ENCODE peak calls at places on chromosomes 16 and 17, in four cellular contexts. V, L, X and H are unnamed samples.

GRCh38 chr16:64138621-64139020 is 983.2 kb downstream of the CDH11 start:
- DNase-seq in X (no peak), L (no peak), V (no peak), H (no peak)

GRCh38 chr17:29193146-29193545 is 12.9 kb upstream of the MYO18A start:
- DNase-seq in V (no peak), X (no peak), L (no peak), H (peak)

GRCh38 chr17:17433260-17433659 is 43.5 kb upstream of the MED9 start:
- DNase-seq in X (no peak), L (no peak), V (no peak), H (no peak)

GRCh38 chr17:45747907-45748306 is 36.2 kb upstream of the CRHR1 start:
- DNase-seq in L (no peak), X (no peak), V (no peak), H (no peak)

GRCh38 chr16:76931186-76931585 is 259.8 kb upstream of the MON1B start:
- DNase-seq in L (no peak), X (no peak), V (no peak), H (no peak)

GRCh38 chr16:49181812-49182211 is 99.8 kb downstream of the CBLN1 start:
- DNase-seq in X (no peak), V (no peak), L (no peak), H (no peak)

GRCh38 chr17:74512041-74512440 is 19.2 kb downstream of the CD300LB start:
- DNase-seq in L (no peak), V (no peak), X (no peak), H (peak)

GRCh38 chr17:954431-955164 is 25.0 kb downstream of the NXN start:
- DNase-seq in X (no peak), V (peak), L (no peak), H (no peak)

GRCh38 chr17:8369944-8370343 is 6.6 kb downstream of the KRABD2 start:
- DNase-seq in V (no peak), L (no peak), X (no peak), H (no peak)

GRCh38 chr17:72376486-72377345 is 255.9 kb downstream of the SOX9 start:
- DNase-seq in L (no peak), V (no peak), X (no peak), H (no peak)

GRCh38 chr17:18960803-18961511 is 9.0 kb downstream of the SLC5A10 start:
- DNase-seq in V (peak), X (no peak), L (peak), H (peak)

GRCh38 chr16:28502290-28502689 is 4.3 kb downstream of the IL27 start:
- DNase-seq in L (no peak), X (no peak), V (no peak), H (no peak)

GRCh38 chr16:35239561-35239960 is 1780.1 kb downstream of the TP53TG3F start:
- DNase-seq in L (no peak), X (no peak), V (no peak), H (no peak)

GRCh38 chr17:27937026-27937546 is 43.9 kb upstream of the LYRM9 start:
- DNase-seq in L (no peak), V (no peak), X (no peak), H (no peak)

GRCh38 chr16:54935411-54936085 is 4.9 kb downstream of the IRX5 start:
- DNase-seq in L (no peak), X (no peak), V (no peak), H (no peak)

GRCh38 chr16:82995927-82996441 is 369.2 kb downstream of the CDH13 start:
- DNase-seq in X (no peak), L (no peak), V (peak), H (peak)

GRCh38 chr16:79334127-79334526 is 266.4 kb downstream of the MAF start:
- DNase-seq in V (no peak), X (no peak), L (no peak), H (peak)

GRCh38 chr17:50423553-50424159 is 2.4 kb upstream of the ACSF2 start:
- DNase-seq in L (no peak), V (peak), X (peak), H (peak)

GRCh38 chr17:33277436-33278100 is 15.5 kb downstream of the ASIC2 start:
- DNase-seq in V (no peak), X (no peak), L (no peak), H (peak)

GRCh38 chr16:23504453-23505179 is 5.7 kb downstream of the GGA2 start:
- DNase-seq in V (peak), L (no peak), X (peak), H (peak)

GRCh38 chr17:67174190-67174589 is 70.8 kb downstream of the HELZ start:
- DNase-seq in L (no peak), X (no peak), V (no peak), H (no peak)

GRCh38 chr16:8959921-8960787 is 3.6 kb downstream of the USP7 start:
- DNase-seq in X (no peak), L (no peak), V (no peak), H (no peak)

GRCh38 chr16:48153689-48154265 is 2.0 kb downstream of the ABCC12 start:
- DNase-seq in X (no peak), V (no peak), L (no peak), H (no peak)

GRCh38 chr17:78716814-78717393 is 65.2 kb downstream of the CYTH1 start:
- DNase-seq in L (no peak), V (peak), X (no peak), H (peak)

GRCh38 chr17:73474370-73474988 is 162.7 kb upstream of the CDC42EP4 start:
- DNase-seq in V (peak), X (peak), L (no peak), H (peak)

GRCh38 chr17:64442550-64442971 is 6.4 kb upstream of the MILR1 start:
- DNase-seq in V (no peak), X (no peak), L (no peak), H (no peak)

GRCh38 chr17:39820541-39820940 is 43.6 kb downstream of the IKZF3 start:
- DNase-seq in X (no peak), L (no peak), V (no peak), H (no peak)

GRCh38 chr16:50718061-50718760 is 23.7 kb upstream of the CYLD start:
- DNase-seq in X (no peak), L (no peak), V (no peak), H (no peak)

GRCh38 chr17:65698381-65699061 is 137.1 kb upstream of the AXIN2 start:
- DNase-seq in X (no peak), V (no peak), L (no peak), H (no peak)

GRCh38 chr17:19800571-19800970 is 52.5 kb upstream of the ALDH3A1 start:
- DNase-seq in X (no peak), L (no peak), V (no peak), H (no peak)

GRCh38 chr16:50666658-50667496 is 14.2 kb downstream of the SNX20 start:
- DNase-seq in X (no peak), V (no peak), L (no peak), H (no peak)

GRCh38 chr16:51569204-51569911 is 418.3 kb upstream of the SALL1 start:
- DNase-seq in V (no peak), X (no peak), L (no peak), H (peak)

GRCh38 chr17:42517516-42517915 is 18.5 kb upstream of the NAGLU start:
- DNase-seq in V (peak), L (peak), X (peak), H (peak)
- TF ChIP-seq POLR2A in V (no peak), L (no peak), X (no peak), H (no peak)

GRCh38 chr17:80969674-80970043 is 22.0 kb upstream of the CHMP6 start:
- DNase-seq in L (no peak), X (no peak), V (no peak), H (no peak)
- H3K27ac ChIP-seq in L (no peak), X (no peak), V (peak), H (no peak)

DNA sequence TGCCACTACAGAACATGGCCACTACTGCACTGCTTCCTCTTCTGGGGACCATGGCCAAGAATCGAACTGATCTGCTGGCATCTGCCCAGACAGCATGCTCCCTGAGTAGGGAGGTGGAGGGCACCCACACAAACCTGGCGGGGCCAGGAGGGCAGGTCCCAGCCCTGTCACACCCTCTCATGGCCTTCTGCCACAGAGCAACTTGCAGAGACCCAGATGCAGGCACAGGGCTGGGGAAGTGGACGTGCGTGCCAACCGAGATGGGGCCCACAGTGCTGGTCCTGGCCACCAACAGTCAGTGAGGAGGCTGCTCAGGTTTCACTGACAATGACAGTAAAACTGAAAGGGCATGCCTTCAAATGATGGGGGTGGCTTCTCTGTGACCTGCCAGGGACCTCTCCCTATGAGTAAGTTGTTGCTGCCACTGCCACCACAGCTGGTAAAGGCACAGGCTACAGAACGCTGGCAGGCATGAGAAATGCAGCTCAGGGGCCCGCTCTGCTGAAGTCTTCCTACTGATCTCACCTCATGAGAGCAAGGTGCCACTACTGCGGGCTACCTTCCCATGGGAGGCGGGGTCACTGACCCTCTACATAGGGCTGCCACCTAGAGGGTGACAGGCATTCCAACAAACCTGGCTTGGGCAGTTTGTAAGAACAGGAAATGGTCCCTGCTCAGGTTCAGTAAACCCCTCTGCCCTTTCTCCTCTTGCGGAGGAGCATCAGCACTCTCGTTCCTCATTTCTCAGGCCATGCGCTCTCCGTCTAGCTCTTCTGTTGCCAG is 15.5 kb downstream of the HIC1 start:
- DNase-seq in V (no peak), L (no peak), X (no peak), H (no peak)
- TF ChIP-seq POLR2A in V (no peak), L (no peak), X (no peak), H (no peak)

DNA sequence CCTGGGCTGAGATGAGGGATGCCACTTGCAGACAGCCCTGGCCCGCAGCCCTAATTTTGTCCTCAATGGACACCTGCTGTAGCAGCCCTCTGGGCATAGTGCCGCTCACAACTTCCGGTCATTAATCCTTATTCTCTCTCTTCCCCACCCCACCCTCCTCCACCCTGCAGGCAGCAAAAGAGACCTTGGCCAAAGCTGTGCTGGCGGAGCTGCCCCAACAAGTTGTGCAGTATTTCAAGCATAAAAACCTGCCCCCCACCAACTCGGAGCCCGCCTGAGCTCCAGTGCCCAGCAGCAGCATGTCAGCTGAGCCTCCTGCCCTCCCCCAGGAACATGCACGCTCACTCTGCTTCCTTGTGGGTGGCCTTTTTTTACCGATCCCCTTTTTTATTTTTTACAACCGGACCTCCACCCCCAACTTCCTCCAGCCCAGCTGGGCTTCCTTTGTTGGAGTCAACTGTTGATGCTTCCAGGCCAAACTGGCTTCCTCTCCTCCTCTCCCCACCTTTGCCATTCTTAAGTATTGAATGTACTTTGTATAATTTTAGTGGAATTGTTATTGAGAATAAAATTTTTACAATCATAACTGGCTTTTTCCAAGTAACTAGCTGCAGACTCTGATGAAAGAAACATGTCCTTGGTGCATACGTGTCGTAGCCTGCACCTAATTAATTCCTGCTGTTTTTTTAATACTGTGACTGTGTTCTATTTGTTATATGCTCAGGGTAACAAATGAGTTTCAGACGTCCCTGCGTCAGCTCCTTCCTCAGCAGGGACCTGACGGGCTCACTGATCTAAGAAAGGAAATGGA is 38.3 kb downstream of the PSME3IP1 start:
- DNase-seq in L (no peak), X (no peak), V (no peak), H (no peak)
- H3K27ac ChIP-seq in L (peak), X (no peak), V (no peak), H (no peak)

DNA sequence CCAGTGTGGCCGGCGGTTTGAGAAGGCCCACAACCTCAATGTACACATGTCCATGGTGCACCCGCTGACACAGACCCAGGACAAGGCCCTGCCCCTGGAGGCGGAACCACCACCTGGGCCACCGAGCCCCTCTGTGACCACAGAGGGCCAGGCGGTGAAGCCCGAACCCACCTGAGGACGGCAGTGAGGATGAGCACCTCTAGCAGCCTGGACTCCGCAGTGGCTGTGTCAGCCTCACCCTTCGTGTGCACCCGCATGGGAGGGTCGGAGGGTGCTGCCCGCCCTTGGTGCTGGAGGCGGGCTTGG is 16.7 kb downstream of the ZNF276 start:
- DNase-seq in X (no peak), V (no peak), L (no peak), H (no peak)
- TF ChIP-seq POLR2A in X (no peak), V (no peak), L (no peak), H (no peak)

GRCh38 chr16:10402975-10403374 is 17.1 kb downstream of the ATF7IP2 start:
- DNase-seq in X (no peak), L (no peak), V (no peak), H (no peak)
- H3K27ac ChIP-seq in X (no peak), L (no peak), V (no peak), H (no peak)

GRCh38 chr17:76545918-76546555 is 6.2 kb downstream of the PRCD start:
- DNase-seq in V (no peak), X (no peak), L (no peak), H (no peak)

GRCh38 chr17:76547183-76547641 is 7.4 kb downstream of the PRCD start:
- DNase-seq in V (peak), X (no peak), L (no peak), H (peak)

GRCh38 chr17:76547642-76548202 is 7.9 kb downstream of the PRCD start:
- DNase-seq in L (no peak), V (no peak), X (no peak), H (no peak)

GRCh38 chr17:76544916-76545365 is 5.1 kb downstream of the PRCD start:
- DNase-seq in V (no peak), L (no peak), X (no peak), H (no peak)

DNA sequence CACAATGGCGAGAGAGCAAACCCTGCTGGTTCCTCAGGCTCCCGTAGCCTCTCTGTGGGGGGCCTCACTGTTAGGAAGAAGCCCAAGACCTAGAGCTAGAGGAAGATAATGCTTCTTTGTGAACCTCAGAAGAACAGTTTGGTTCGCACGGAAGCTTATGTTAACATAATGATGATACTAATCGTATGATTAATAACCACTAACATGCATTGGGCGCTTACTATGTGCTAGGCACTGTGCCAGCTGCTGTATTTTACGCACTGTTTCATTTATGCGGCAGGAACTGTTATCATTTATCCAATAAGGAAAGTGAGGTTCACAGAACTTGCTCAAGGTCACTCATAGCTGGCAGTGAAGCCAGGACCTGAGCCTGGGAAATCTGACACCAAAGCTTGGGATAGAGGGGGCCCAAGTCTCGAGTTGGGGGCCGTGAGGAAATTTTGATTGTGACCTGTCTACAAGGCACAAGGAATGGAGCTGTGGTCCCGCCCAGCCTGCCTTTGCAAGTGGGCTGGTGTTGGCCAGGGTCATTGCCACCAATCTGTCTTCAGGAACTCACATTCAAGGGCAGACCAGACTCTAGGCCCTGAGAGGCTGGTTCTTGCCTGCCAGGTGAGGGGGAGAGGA is 6.8 kb downstream of the PRCD start:
- DNase-seq in L (no peak), X (no peak), V (no peak), H (peak)
- TF ChIP-seq POLR2A in L (no peak), X (no peak), V (no peak), H (no peak)

DNA sequence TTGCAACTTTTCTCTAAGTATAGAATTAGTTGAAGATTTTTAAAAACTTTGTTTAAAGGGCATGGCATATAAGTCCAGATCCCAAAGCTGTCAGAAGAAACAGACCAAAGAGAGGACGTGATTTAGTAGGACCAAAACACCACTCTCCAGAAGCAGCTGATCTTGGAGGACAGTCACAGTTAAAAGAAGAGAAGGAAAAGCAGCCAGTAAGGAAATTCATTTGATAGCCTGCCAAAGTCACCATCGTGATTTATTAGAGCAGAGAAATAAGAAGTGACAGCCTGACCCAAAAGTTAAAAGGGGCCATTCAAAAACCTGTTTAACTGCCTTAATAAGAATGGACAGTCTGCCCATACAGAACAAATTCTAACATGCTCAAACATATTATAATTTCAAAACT is 37.1 kb downstream of the SNN start:
- DNase-seq in X (no peak), L (no peak), V (no peak), H (no peak)
- H3K27ac ChIP-seq in X (no peak), L (no peak), V (peak), H (no peak)

DNA sequence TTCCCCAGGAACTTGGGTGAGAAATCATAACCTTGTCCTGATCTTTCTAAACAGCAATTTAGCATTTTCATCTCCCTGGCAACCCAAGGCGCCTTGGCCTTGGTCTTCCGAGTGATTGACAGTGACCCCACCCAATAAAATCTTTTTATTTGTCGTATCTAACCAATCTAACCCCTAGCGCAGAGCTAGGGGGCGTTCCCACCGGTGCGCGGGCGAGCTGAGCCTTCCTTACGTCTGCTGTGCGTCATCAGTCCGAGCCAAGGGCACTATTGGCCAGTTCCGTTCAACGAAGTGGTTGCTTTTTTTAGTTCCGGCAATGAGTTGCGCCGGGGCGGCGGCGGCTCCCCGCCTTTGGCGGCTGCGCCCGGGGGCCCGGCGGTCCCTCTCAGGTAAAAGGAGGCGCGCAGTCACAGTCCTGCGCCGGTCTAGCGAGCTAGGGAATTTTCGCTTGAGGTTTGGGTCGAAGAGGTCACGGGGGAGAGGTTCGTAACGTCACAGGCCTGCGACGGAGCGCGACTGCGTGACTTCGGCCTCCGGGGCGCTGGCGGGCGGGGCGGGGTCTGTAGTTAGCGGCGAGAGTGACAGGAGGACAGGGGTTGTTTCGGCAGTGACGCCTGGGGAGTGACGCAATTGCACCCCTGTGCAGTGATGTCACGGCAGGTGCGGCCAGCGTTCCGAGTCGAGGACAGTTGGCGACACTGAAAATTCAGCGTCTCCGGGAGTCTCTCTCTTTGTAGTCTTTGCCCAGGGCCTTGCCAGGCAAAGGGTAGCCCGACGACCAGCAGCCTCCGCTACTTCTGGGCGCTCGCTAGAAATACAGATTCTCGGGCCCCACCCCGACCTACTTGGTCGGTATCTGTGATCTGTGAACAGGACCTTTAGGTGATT is at the start of gene COQ7:
- DNase-seq in L (peak), X (peak), V (peak), H (peak)
- TF ChIP-seq POLR2A in L (peak), X (no peak), V (peak), H (peak)